ENCODE peak calls at places on chromosomes 3 and 15, in four cellular contexts. G is iPS DF 6.9; A is CD8-positive, alpha-beta memory T cell; Y is upper lobe of right lung. T is an unnamed sample. For H3K9me3, the result is how much of the 10 kb centered on the place peaks cover.

GRCh38 chr3:113678773-113679172 is 17.7 kb downstream of the USF3 start:
- DNase-seq in G (no peak), A (no peak), Y (no peak), T (no peak)

GRCh38 chr3:33921608-33922007 is 123.2 kb downstream of the PDCD6IP start:
- DNase-seq in G (no peak), A (no peak), Y (no peak), T (no peak)

GRCh38 chr15:95635666-95636065 is 694.8 kb upstream of the NR2F2 start:
- DNase-seq in G (no peak), A (no peak), Y (no peak), T (no peak)

GRCh38 chr15:78620839-78621421 is at the start of gene CHRNA3:
- DNase-seq in G (no peak), A (no peak), Y (peak), T (no peak)

GRCh38 chr15:66876731-66877545 is 174.9 kb downstream of the SMAD6 start:
- DNase-seq in G (no peak), A (no peak), Y (no peak), T (no peak)

GRCh38 chr3:68256635-68257034 is 602.2 kb upstream of the SUCLG2 start:
- DNase-seq in G (no peak), A (peak), Y (no peak), T (peak)

GRCh38 chr3:186636536-186636935 is 3.7 kb upstream of the FETUB start:
- DNase-seq in G (no peak), A (no peak), Y (no peak), T (no peak)

GRCh38 chr15:98731712-98732450 is 83.5 kb downstream of the IGF1R start:
- DNase-seq in G (no peak), A (no peak), Y (no peak), T (no peak)

GRCh38 chr3:99484871-99485270 is 153.5 kb upstream of the COL8A1 start:
- DNase-seq in G (no peak), A (no peak), Y (no peak), T (no peak)

GRCh38 chr3:57810048-57810447 is 53.9 kb downstream of the SLMAP start:
- DNase-seq in G (no peak), A (no peak), Y (no peak), T (no peak)

DNA sequence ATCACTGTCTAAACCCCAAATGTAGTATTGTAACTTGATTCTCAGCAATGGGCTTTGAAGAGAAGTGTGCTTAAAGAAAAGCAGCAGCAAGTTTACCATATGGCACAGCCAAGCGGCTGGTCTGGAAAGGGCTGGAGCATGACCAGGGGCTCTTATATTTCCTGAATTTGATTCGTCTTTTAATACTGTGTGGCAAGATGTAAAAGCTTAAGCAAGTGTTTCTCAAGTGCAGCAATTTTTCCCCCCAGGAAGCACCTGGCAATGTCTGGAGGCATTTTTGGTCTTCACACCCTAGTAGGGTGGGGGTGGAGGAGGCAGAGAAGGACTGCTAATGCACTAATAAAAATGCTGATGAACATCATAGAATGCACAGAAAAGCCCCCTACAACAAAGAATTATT is 397.9 kb downstream of the NTRK3 start:
- DNase-seq in G (no peak), A (no peak), Y (no peak), T (no peak)
- H3K9me3 ChIP-seq in G (under half), A (under half), Y (under half), T (under half)

DNA sequence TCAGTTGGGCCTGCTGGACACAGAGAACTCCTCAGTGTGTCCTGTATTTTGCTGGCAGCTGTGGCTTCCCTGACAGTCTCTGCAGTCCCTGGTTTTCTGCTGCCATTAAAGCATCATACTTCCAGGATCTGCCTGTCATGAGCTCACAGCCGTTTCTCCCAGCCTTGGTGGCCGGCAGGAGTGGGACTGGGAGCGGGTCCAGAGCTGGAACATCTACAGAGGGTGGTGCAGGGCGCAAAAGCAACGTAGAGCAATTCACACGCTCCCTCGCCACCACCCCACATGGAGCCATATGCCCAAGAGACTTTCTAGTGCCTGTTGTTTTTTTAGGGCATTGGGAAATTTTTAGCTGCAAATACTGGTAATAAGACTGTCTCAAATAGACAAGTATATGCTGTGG is 33.6 kb downstream of the ABTB1 start:
- DNase-seq in G (no peak), A (no peak), Y (peak), T (no peak)
- H3K27ac ChIP-seq in G (no peak), A (no peak), Y (peak), T (no peak)

GRCh38 chr3:104367000-104367399 is 999.7 kb upstream of the ALCAM start:
- DNase-seq in G (no peak), A (no peak), Y (no peak), T (no peak)

GRCh38 chr3:104359546-104359945 is 1007.2 kb upstream of the ALCAM start:
- DNase-seq in G (no peak), A (no peak), Y (no peak), T (no peak)

GRCh38 chr3:104360038-104360437 is 1006.7 kb upstream of the ALCAM start:
- DNase-seq in G (no peak), A (no peak), Y (no peak), T (no peak)

GRCh38 chr3:104362319-104362718 is 1004.4 kb upstream of the ALCAM start:
- DNase-seq in G (no peak), A (no peak), Y (no peak), T (no peak)
- H3K4me3 ChIP-seq in G (no peak), A (no peak), Y (no peak), T (no peak)

GRCh38 chr15:23566070-23567050 is 886 bp downstream of the MKRN3 start:
- DNase-seq in G (no peak), A (peak), Y (peak), T (peak)

GRCh38 chr15:23569513-23569912 is 4.0 kb downstream of the MKRN3 start:
- DNase-seq in G (no peak), A (no peak), Y (no peak), T (no peak)

GRCh38 chr15:23572844-23573243 is 7.4 kb downstream of the MKRN3 start:
- DNase-seq in G (no peak), A (no peak), Y (no peak), T (no peak)

GRCh38 chr15:23567921-23568320 is 2.4 kb downstream of the MKRN3 start:
- DNase-seq in G (no peak), A (no peak), Y (no peak), T (no peak)

GRCh38 chr15:23570466-23570865 is 5.0 kb downstream of the MKRN3 start:
- DNase-seq in G (no peak), A (no peak), Y (no peak), T (no peak)
- H3K9me3 ChIP-seq in G (under half), A (under half), Y (under half), T (under half)

DNA sequence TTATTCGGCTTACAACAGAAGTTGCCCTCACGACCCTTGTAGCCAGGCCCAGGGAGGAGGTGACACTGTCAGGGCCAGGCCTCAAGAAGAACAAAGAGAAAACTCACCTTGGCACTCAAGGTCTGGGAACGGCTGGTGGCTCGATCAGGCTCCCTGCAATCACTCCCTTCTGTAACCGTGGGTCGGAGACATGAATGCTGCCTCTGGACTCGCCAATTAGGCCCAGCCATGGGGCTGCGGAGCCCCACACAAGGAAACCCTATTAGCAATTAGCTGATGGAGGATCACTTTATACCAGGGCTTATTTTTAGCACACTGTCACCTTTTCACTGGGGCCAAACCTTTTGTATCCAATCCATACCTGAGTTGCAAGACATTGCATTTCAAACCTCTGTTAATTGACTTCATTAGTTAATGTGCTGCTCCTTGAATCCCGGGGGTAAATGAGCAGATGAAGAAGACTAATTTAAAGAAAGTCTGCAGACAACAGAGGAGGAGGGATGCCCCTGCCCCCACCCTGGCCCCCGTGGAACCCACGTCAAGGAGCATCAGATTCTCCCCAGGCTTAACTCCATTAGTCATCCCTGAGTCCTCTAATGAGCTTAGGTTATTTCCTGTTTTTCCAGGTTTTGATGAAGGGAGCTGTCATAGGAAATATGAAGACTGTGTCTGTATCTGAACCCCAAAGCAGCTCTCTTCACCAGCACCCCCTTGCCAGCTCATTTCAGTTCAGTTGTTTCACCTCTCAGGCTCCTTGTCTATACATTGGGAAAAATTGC is 255.3 kb downstream of the RORA start:
- DNase-seq in G (no peak), A (no peak), Y (no peak), T (no peak)
- H3K27ac ChIP-seq in G (no peak), A (no peak), Y (no peak), T (no peak)

GRCh38 chr15:80844011-80844732 is 65.0 kb downstream of the CEMIP start:
- DNase-seq in G (no peak), A (no peak), Y (no peak), T (no peak)
- H3K4me3 ChIP-seq in G (no peak), A (no peak), Y (no peak), T (no peak)

GRCh38 chr15:25181290-25182097 is 226.7 kb downstream of the SNRPN start:
- DNase-seq in G (no peak), A (no peak), Y (peak), T (no peak)

GRCh38 chr15:25180606-25181289 is 226.0 kb downstream of the SNRPN start:
- DNase-seq in G (no peak), A (no peak), Y (peak), T (no peak)

GRCh38 chr15:25183581-25184330 is 229.0 kb downstream of the SNRPN start:
- DNase-seq in G (no peak), A (no peak), Y (peak), T (no peak)

GRCh38 chr15:25182736-25183445 is 228.1 kb downstream of the SNRPN start:
- DNase-seq in G (peak), A (no peak), Y (peak), T (no peak)

GRCh38 chr15:25182098-25182478 is 227.3 kb downstream of the SNRPN start:
- DNase-seq in G (no peak), A (no peak), Y (peak), T (no peak)
- H3K9me3 ChIP-seq in G (under half), A (under half), Y (under half), T (half or more)

GRCh38 chr3:10994311-10994710 is 1.8 kb downstream of the SLC6A1 start:
- DNase-seq in G (no peak), A (no peak), Y (no peak), T (no peak)
- H3K27ac ChIP-seq in G (no peak), A (no peak), Y (no peak), T (no peak)

GRCh38 chr3:65572175-65572777 is 466.4 kb downstream of the MAGI1 start:
- DNase-seq in G (no peak), A (no peak), Y (no peak), T (no peak)
- H3K4me3 ChIP-seq in G (no peak), A (no peak), Y (no peak), T (no peak)

DNA sequence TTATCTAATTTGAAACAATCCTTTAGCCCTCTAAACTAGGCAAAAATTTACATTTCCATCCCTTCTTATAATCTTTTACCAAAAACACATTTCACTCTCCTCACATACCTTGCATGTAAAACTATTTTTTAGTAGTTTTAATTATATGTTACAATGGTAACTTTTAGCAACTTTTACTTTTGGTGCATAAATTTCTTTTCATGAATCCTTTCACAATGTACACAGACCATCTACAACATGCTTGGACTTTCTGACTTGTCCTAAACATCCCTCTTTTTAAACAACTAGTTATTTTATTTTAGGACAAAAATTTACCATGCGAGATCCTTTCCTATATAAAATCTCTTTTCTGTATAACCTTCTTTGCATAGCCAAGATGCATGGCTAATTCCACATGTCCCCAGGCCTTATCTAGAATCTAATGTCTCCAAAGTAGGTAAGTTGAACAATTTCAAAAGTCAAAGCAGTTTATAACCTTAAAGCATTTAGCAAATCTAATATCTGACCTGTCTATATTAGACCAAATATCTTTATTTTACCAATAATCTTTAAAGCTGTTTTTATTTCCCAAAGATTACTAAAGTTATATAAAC is 14.4 kb upstream of the ALDH1L1 start:
- DNase-seq in G (no peak), A (no peak), Y (no peak), T (no peak)
- H3K9me3 ChIP-seq in G (under half), A (under half), Y (under half), T (under half)

T was measured in CD4-positive, CD25-positive, alpha-beta regulatory T cell.